ENCODE peak calls at places on chromosomes 5 and 9, in nine cellular contexts. One of them, this sample, is unnamed.

GRCh38 chr5:135233477-135233876 is 165.6 kb downstream of the MACROH2A1 start:
- DNase-seq in endothelial cell of umbilical vein: no peak
- DNase-seq in stimulated activated CD4-positive, alpha-beta T cell treated with anti-CD3 and anti-CD28 coated beads, Interleukin-2, amount 100 ng/mL, for 48 hours: no peak
- DNase-seq in fibroblast of lung: no peak
- DNase-seq in NCI-H1105: no peak
- DNase-seq in activated CD8-positive, alpha-beta T cell treated with anti-CD3 and anti-CD28 coated beads for 36 hours: no peak
- DNase-seq in activated T-cell treated with anti-CD3 and anti-CD28 coated beads for 1 hour: no peak
- DNase-seq in HEK293T: no peak
- DNase-seq in Calu3: no peak
- DNase-seq in this sample: no peak

GRCh38 chr5:115262066-115262404 is 642 bp downstream of the PGGT1B start:
- DNase-seq in endothelial cell of umbilical vein: peak; percentile 53
- DNase-seq in stimulated activated CD4-positive, alpha-beta T cell treated with anti-CD3 and anti-CD28 coated beads, Interleukin-2, amount 100 ng/mL, for 48 hours: no peak
- DNase-seq in fibroblast of lung: peak; percentile 23
- DNase-seq in NCI-H1105: no peak
- DNase-seq in activated CD8-positive, alpha-beta T cell treated with anti-CD3 and anti-CD28 coated beads for 36 hours: peak; percentile 8
- DNase-seq in activated T-cell treated with anti-CD3 and anti-CD28 coated beads for 1 hour: no peak
- DNase-seq in HEK293T: peak; percentile 11
- DNase-seq in Calu3: no peak
- DNase-seq in this sample: no peak

GRCh38 chr5:142016576-142016975 is 3.7 kb upstream of the GNPDA1 start:
- DNase-seq in endothelial cell of umbilical vein: peak; percentile 11
- DNase-seq in stimulated activated CD4-positive, alpha-beta T cell treated with anti-CD3 and anti-CD28 coated beads, Interleukin-2, amount 100 ng/mL, for 48 hours: no peak
- DNase-seq in fibroblast of lung: no peak
- DNase-seq in NCI-H1105: no peak
- DNase-seq in activated CD8-positive, alpha-beta T cell treated with anti-CD3 and anti-CD28 coated beads for 36 hours: peak; percentile 76
- DNase-seq in activated T-cell treated with anti-CD3 and anti-CD28 coated beads for 1 hour: no peak
- DNase-seq in HEK293T: no peak
- DNase-seq in Calu3: no peak
- DNase-seq in this sample: no peak

GRCh38 chr9:112546149-112547012 is 59.8 kb downstream of the KIAA1958 start:
- DNase-seq in endothelial cell of umbilical vein: no peak
- DNase-seq in stimulated activated CD4-positive, alpha-beta T cell treated with anti-CD3 and anti-CD28 coated beads, Interleukin-2, amount 100 ng/mL, for 48 hours: no peak
- DNase-seq in fibroblast of lung: peak; percentile 73
- DNase-seq in NCI-H1105: no peak
- DNase-seq in activated CD8-positive, alpha-beta T cell treated with anti-CD3 and anti-CD28 coated beads for 36 hours: peak; percentile 4
- DNase-seq in activated T-cell treated with anti-CD3 and anti-CD28 coated beads for 1 hour: no peak
- DNase-seq in HEK293T: no peak
- DNase-seq in Calu3: no peak
- DNase-seq in this sample: peak; percentile 73

GRCh38 chr5:93735378-93735777 is 6.0 kb downstream of the POU5F2 start:
- DNase-seq in endothelial cell of umbilical vein: peak; percentile 87
- DNase-seq in stimulated activated CD4-positive, alpha-beta T cell treated with anti-CD3 and anti-CD28 coated beads, Interleukin-2, amount 100 ng/mL, for 48 hours: no peak
- DNase-seq in fibroblast of lung: peak; percentile 60
- DNase-seq in NCI-H1105: no peak
- DNase-seq in activated CD8-positive, alpha-beta T cell treated with anti-CD3 and anti-CD28 coated beads for 36 hours: no peak
- DNase-seq in activated T-cell treated with anti-CD3 and anti-CD28 coated beads for 1 hour: no peak
- DNase-seq in HEK293T: no peak
- DNase-seq in Calu3: no peak
- DNase-seq in this sample: no peak

GRCh38 chr9:126147620-126148522 is 178.8 kb upstream of the MVB12B start:
- DNase-seq in endothelial cell of umbilical vein: no peak
- DNase-seq in stimulated activated CD4-positive, alpha-beta T cell treated with anti-CD3 and anti-CD28 coated beads, Interleukin-2, amount 100 ng/mL, for 48 hours: no peak
- DNase-seq in fibroblast of lung: no peak
- DNase-seq in NCI-H1105: no peak
- DNase-seq in activated CD8-positive, alpha-beta T cell treated with anti-CD3 and anti-CD28 coated beads for 36 hours: no peak
- DNase-seq in activated T-cell treated with anti-CD3 and anti-CD28 coated beads for 1 hour: no peak
- DNase-seq in HEK293T: peak; percentile 7
- DNase-seq in Calu3: no peak
- DNase-seq in this sample: no peak

GRCh38 chr5:172106511-172107356 is 81.3 kb downstream of the STK10 start:
- DNase-seq in endothelial cell of umbilical vein: peak; percentile 46
- DNase-seq in stimulated activated CD4-positive, alpha-beta T cell treated with anti-CD3 and anti-CD28 coated beads, Interleukin-2, amount 100 ng/mL, for 48 hours: peak; percentile 76
- DNase-seq in fibroblast of lung: no peak
- DNase-seq in NCI-H1105: peak; percentile 29
- DNase-seq in activated CD8-positive, alpha-beta T cell treated with anti-CD3 and anti-CD28 coated beads for 36 hours: peak; percentile 74
- DNase-seq in activated T-cell treated with anti-CD3 and anti-CD28 coated beads for 1 hour: peak; percentile 67
- DNase-seq in HEK293T: peak; percentile 85
- DNase-seq in Calu3: peak; percentile 72
- DNase-seq in this sample: peak; percentile 62

GRCh38 chr9:87063883-87064282 is 116.6 kb upstream of the GAS1 start:
- DNase-seq in endothelial cell of umbilical vein: no peak
- DNase-seq in stimulated activated CD4-positive, alpha-beta T cell treated with anti-CD3 and anti-CD28 coated beads, Interleukin-2, amount 100 ng/mL, for 48 hours: no peak
- DNase-seq in fibroblast of lung: peak; percentile 60
- DNase-seq in NCI-H1105: no peak
- DNase-seq in activated CD8-positive, alpha-beta T cell treated with anti-CD3 and anti-CD28 coated beads for 36 hours: no peak
- DNase-seq in activated T-cell treated with anti-CD3 and anti-CD28 coated beads for 1 hour: no peak
- DNase-seq in HEK293T: no peak
- DNase-seq in Calu3: no peak
- DNase-seq in this sample: no peak

GRCh38 chr5:10167806-10168205 is 81.9 kb downstream of the ATPSCKMT start:
- DNase-seq in endothelial cell of umbilical vein: no peak
- DNase-seq in stimulated activated CD4-positive, alpha-beta T cell treated with anti-CD3 and anti-CD28 coated beads, Interleukin-2, amount 100 ng/mL, for 48 hours: no peak
- DNase-seq in fibroblast of lung: no peak
- DNase-seq in NCI-H1105: no peak
- DNase-seq in activated CD8-positive, alpha-beta T cell treated with anti-CD3 and anti-CD28 coated beads for 36 hours: no peak
- DNase-seq in activated T-cell treated with anti-CD3 and anti-CD28 coated beads for 1 hour: no peak
- DNase-seq in HEK293T: no peak
- DNase-seq in Calu3: no peak
- DNase-seq in this sample: no peak

GRCh38 chr9:12882430-12882829 is 107.6 kb downstream of the LURAP1L start:
- DNase-seq in endothelial cell of umbilical vein: no peak
- DNase-seq in stimulated activated CD4-positive, alpha-beta T cell treated with anti-CD3 and anti-CD28 coated beads, Interleukin-2, amount 100 ng/mL, for 48 hours: no peak
- DNase-seq in fibroblast of lung: peak; percentile 78
- DNase-seq in NCI-H1105: no peak
- DNase-seq in activated CD8-positive, alpha-beta T cell treated with anti-CD3 and anti-CD28 coated beads for 36 hours: no peak
- DNase-seq in activated T-cell treated with anti-CD3 and anti-CD28 coated beads for 1 hour: no peak
- DNase-seq in HEK293T: no peak
- DNase-seq in Calu3: no peak
- DNase-seq in this sample: no peak

GRCh38 chr5:76606665-76607064 is 16.5 kb downstream of the F2RL2 start:
- DNase-seq in endothelial cell of umbilical vein: no peak
- DNase-seq in stimulated activated CD4-positive, alpha-beta T cell treated with anti-CD3 and anti-CD28 coated beads, Interleukin-2, amount 100 ng/mL, for 48 hours: no peak
- DNase-seq in fibroblast of lung: no peak
- DNase-seq in NCI-H1105: no peak
- DNase-seq in activated CD8-positive, alpha-beta T cell treated with anti-CD3 and anti-CD28 coated beads for 36 hours: no peak
- DNase-seq in activated T-cell treated with anti-CD3 and anti-CD28 coated beads for 1 hour: no peak
- DNase-seq in HEK293T: no peak
- DNase-seq in Calu3: no peak
- DNase-seq in this sample: no peak

GRCh38 chr5:35138232-35138631 is 90.5 kb upstream of the AGXT2 start:
- DNase-seq in endothelial cell of umbilical vein: no peak
- DNase-seq in stimulated activated CD4-positive, alpha-beta T cell treated with anti-CD3 and anti-CD28 coated beads, Interleukin-2, amount 100 ng/mL, for 48 hours: no peak
- DNase-seq in fibroblast of lung: peak; percentile 32
- DNase-seq in NCI-H1105: no peak
- DNase-seq in activated CD8-positive, alpha-beta T cell treated with anti-CD3 and anti-CD28 coated beads for 36 hours: no peak
- DNase-seq in activated T-cell treated with anti-CD3 and anti-CD28 coated beads for 1 hour: no peak
- DNase-seq in HEK293T: no peak
- DNase-seq in Calu3: no peak
- DNase-seq in this sample: no peak

GRCh38 chr9:135209852-135210251 is 122.4 kb downstream of the OLFM1 start:
- DNase-seq in endothelial cell of umbilical vein: no peak
- DNase-seq in stimulated activated CD4-positive, alpha-beta T cell treated with anti-CD3 and anti-CD28 coated beads, Interleukin-2, amount 100 ng/mL, for 48 hours: no peak
- DNase-seq in fibroblast of lung: no peak
- DNase-seq in NCI-H1105: no peak
- DNase-seq in activated CD8-positive, alpha-beta T cell treated with anti-CD3 and anti-CD28 coated beads for 36 hours: no peak
- DNase-seq in activated T-cell treated with anti-CD3 and anti-CD28 coated beads for 1 hour: no peak
- DNase-seq in HEK293T: no peak
- DNase-seq in Calu3: no peak
- DNase-seq in this sample: no peak

GRCh38 chr5:123719004-123719403 is 207.0 kb downstream of the CSNK1G3 start:
- DNase-seq in endothelial cell of umbilical vein: peak; percentile 46
- DNase-seq in stimulated activated CD4-positive, alpha-beta T cell treated with anti-CD3 and anti-CD28 coated beads, Interleukin-2, amount 100 ng/mL, for 48 hours: no peak
- DNase-seq in fibroblast of lung: no peak
- DNase-seq in NCI-H1105: no peak
- DNase-seq in activated CD8-positive, alpha-beta T cell treated with anti-CD3 and anti-CD28 coated beads for 36 hours: no peak
- DNase-seq in activated T-cell treated with anti-CD3 and anti-CD28 coated beads for 1 hour: no peak
- DNase-seq in HEK293T: no peak
- DNase-seq in Calu3: no peak
- DNase-seq in this sample: no peak

GRCh38 chr5:126417178-126417577 is 6.0 kb upstream of the GRAMD2B start:
- DNase-seq in endothelial cell of umbilical vein: no peak
- DNase-seq in stimulated activated CD4-positive, alpha-beta T cell treated with anti-CD3 and anti-CD28 coated beads, Interleukin-2, amount 100 ng/mL, for 48 hours: no peak
- DNase-seq in fibroblast of lung: no peak
- DNase-seq in NCI-H1105: no peak
- DNase-seq in activated CD8-positive, alpha-beta T cell treated with anti-CD3 and anti-CD28 coated beads for 36 hours: no peak
- DNase-seq in activated T-cell treated with anti-CD3 and anti-CD28 coated beads for 1 hour: no peak
- DNase-seq in HEK293T: no peak
- DNase-seq in Calu3: no peak
- DNase-seq in this sample: no peak

GRCh38 chr9:7209990-7210389 is 452.2 kb downstream of the KDM4C start:
- DNase-seq in endothelial cell of umbilical vein: no peak
- DNase-seq in stimulated activated CD4-positive, alpha-beta T cell treated with anti-CD3 and anti-CD28 coated beads, Interleukin-2, amount 100 ng/mL, for 48 hours: no peak
- DNase-seq in fibroblast of lung: no peak
- DNase-seq in NCI-H1105: peak; percentile 5
- DNase-seq in activated CD8-positive, alpha-beta T cell treated with anti-CD3 and anti-CD28 coated beads for 36 hours: no peak
- DNase-seq in activated T-cell treated with anti-CD3 and anti-CD28 coated beads for 1 hour: no peak
- DNase-seq in HEK293T: no peak
- DNase-seq in Calu3: no peak
- DNase-seq in this sample: peak; percentile 36

GRCh38 chr9:70052768-70053167 is 9.1 kb downstream of the MAMDC2 start:
- DNase-seq in endothelial cell of umbilical vein: no peak
- DNase-seq in stimulated activated CD4-positive, alpha-beta T cell treated with anti-CD3 and anti-CD28 coated beads, Interleukin-2, amount 100 ng/mL, for 48 hours: no peak
- DNase-seq in fibroblast of lung: no peak
- DNase-seq in NCI-H1105: no peak
- DNase-seq in activated CD8-positive, alpha-beta T cell treated with anti-CD3 and anti-CD28 coated beads for 36 hours: no peak
- DNase-seq in activated T-cell treated with anti-CD3 and anti-CD28 coated beads for 1 hour: no peak
- DNase-seq in HEK293T: no peak
- DNase-seq in Calu3: no peak
- DNase-seq in this sample: no peak

GRCh38 chr9:2771661-2772060 is 54.4 kb downstream of the KCNV2 start:
- DNase-seq in endothelial cell of umbilical vein: no peak
- DNase-seq in stimulated activated CD4-positive, alpha-beta T cell treated with anti-CD3 and anti-CD28 coated beads, Interleukin-2, amount 100 ng/mL, for 48 hours: no peak
- DNase-seq in fibroblast of lung: peak; percentile 14
- DNase-seq in NCI-H1105: no peak
- DNase-seq in activated CD8-positive, alpha-beta T cell treated with anti-CD3 and anti-CD28 coated beads for 36 hours: no peak
- DNase-seq in activated T-cell treated with anti-CD3 and anti-CD28 coated beads for 1 hour: no peak
- DNase-seq in HEK293T: no peak
- DNase-seq in Calu3: no peak
- DNase-seq in this sample: no peak

GRCh38 chr9:116466289-116467012 is 220.7 kb upstream of the TRIM32 start:
- DNase-seq in endothelial cell of umbilical vein: no peak
- DNase-seq in stimulated activated CD4-positive, alpha-beta T cell treated with anti-CD3 and anti-CD28 coated beads, Interleukin-2, amount 100 ng/mL, for 48 hours: no peak
- DNase-seq in fibroblast of lung: peak; percentile 14
- DNase-seq in NCI-H1105: no peak
- DNase-seq in activated CD8-positive, alpha-beta T cell treated with anti-CD3 and anti-CD28 coated beads for 36 hours: no peak
- DNase-seq in activated T-cell treated with anti-CD3 and anti-CD28 coated beads for 1 hour: no peak
- DNase-seq in HEK293T: no peak
- DNase-seq in Calu3: no peak
- DNase-seq in this sample: no peak

GRCh38 chr9:72733896-72734295 is 212.5 kb downstream of the TMC1 start:
- DNase-seq in endothelial cell of umbilical vein: no peak
- DNase-seq in stimulated activated CD4-positive, alpha-beta T cell treated with anti-CD3 and anti-CD28 coated beads, Interleukin-2, amount 100 ng/mL, for 48 hours: no peak
- DNase-seq in fibroblast of lung: no peak
- DNase-seq in NCI-H1105: no peak
- DNase-seq in activated CD8-positive, alpha-beta T cell treated with anti-CD3 and anti-CD28 coated beads for 36 hours: no peak
- DNase-seq in activated T-cell treated with anti-CD3 and anti-CD28 coated beads for 1 hour: no peak
- DNase-seq in HEK293T: no peak
- DNase-seq in Calu3: no peak
- DNase-seq in this sample: no peak

GRCh38 chr5:157004893-157005551 is 42.0 kb upstream of the TIMD4 start:
- DNase-seq in endothelial cell of umbilical vein: no peak
- DNase-seq in stimulated activated CD4-positive, alpha-beta T cell treated with anti-CD3 and anti-CD28 coated beads, Interleukin-2, amount 100 ng/mL, for 48 hours: no peak
- DNase-seq in fibroblast of lung: peak; percentile 26
- DNase-seq in NCI-H1105: no peak
- DNase-seq in activated CD8-positive, alpha-beta T cell treated with anti-CD3 and anti-CD28 coated beads for 36 hours: peak; percentile 26
- DNase-seq in activated T-cell treated with anti-CD3 and anti-CD28 coated beads for 1 hour: no peak
- DNase-seq in HEK293T: no peak
- DNase-seq in Calu3: no peak
- DNase-seq in this sample: no peak

GRCh38 chr9:114087721-114088120 is 9.6 kb upstream of the AMBP start:
- DNase-seq in endothelial cell of umbilical vein: no peak
- DNase-seq in stimulated activated CD4-positive, alpha-beta T cell treated with anti-CD3 and anti-CD28 coated beads, Interleukin-2, amount 100 ng/mL, for 48 hours: no peak
- DNase-seq in fibroblast of lung: no peak
- DNase-seq in NCI-H1105: no peak
- DNase-seq in activated CD8-positive, alpha-beta T cell treated with anti-CD3 and anti-CD28 coated beads for 36 hours: no peak
- DNase-seq in activated T-cell treated with anti-CD3 and anti-CD28 coated beads for 1 hour: no peak
- DNase-seq in HEK293T: no peak
- DNase-seq in Calu3: no peak
- DNase-seq in this sample: no peak

GRCh38 chr9:116491219-116491618 is 195.9 kb upstream of the TRIM32 start:
- DNase-seq in endothelial cell of umbilical vein: no peak
- DNase-seq in stimulated activated CD4-positive, alpha-beta T cell treated with anti-CD3 and anti-CD28 coated beads, Interleukin-2, amount 100 ng/mL, for 48 hours: no peak
- DNase-seq in fibroblast of lung: no peak
- DNase-seq in NCI-H1105: no peak
- DNase-seq in activated CD8-positive, alpha-beta T cell treated with anti-CD3 and anti-CD28 coated beads for 36 hours: no peak
- DNase-seq in activated T-cell treated with anti-CD3 and anti-CD28 coated beads for 1 hour: no peak
- DNase-seq in HEK293T: no peak
- DNase-seq in Calu3: no peak
- DNase-seq in this sample: peak; percentile 41

GRCh38 chr5:12566441-12566840 is 662.2 kb upstream of the CTNND2 start:
- DNase-seq in endothelial cell of umbilical vein: no peak
- DNase-seq in stimulated activated CD4-positive, alpha-beta T cell treated with anti-CD3 and anti-CD28 coated beads, Interleukin-2, amount 100 ng/mL, for 48 hours: no peak
- DNase-seq in fibroblast of lung: peak; percentile 52
- DNase-seq in NCI-H1105: no peak
- DNase-seq in activated CD8-positive, alpha-beta T cell treated with anti-CD3 and anti-CD28 coated beads for 36 hours: no peak
- DNase-seq in activated T-cell treated with anti-CD3 and anti-CD28 coated beads for 1 hour: no peak
- DNase-seq in HEK293T: no peak
- DNase-seq in Calu3: no peak
- DNase-seq in this sample: no peak

GRCh38 chr5:31962321-31962720 is 211.8 kb downstream of the GOLPH3 start:
- DNase-seq in endothelial cell of umbilical vein: no peak
- DNase-seq in stimulated activated CD4-positive, alpha-beta T cell treated with anti-CD3 and anti-CD28 coated beads, Interleukin-2, amount 100 ng/mL, for 48 hours: no peak
- DNase-seq in fibroblast of lung: no peak
- DNase-seq in NCI-H1105: no peak
- DNase-seq in activated CD8-positive, alpha-beta T cell treated with anti-CD3 and anti-CD28 coated beads for 36 hours: no peak
- DNase-seq in activated T-cell treated with anti-CD3 and anti-CD28 coated beads for 1 hour: no peak
- DNase-seq in HEK293T: no peak
- DNase-seq in Calu3: no peak
- DNase-seq in this sample: no peak